ENCODE peak calls at places on chromosome 7, in four cellular contexts. M, F, R and C are unnamed samples.

GRCh38 chr7:129492406-129492805 is 9.9 kb upstream of the SMKR1 start:
- DNase-seq in M (no peak), R (no peak), F (no peak), C (no peak)

GRCh38 chr7:31202801-31203200 is 137.7 kb downstream of the NEUROD6 start:
- DNase-seq in R (no peak), F (no peak), M (no peak), C (no peak)

GRCh38 chr7:50119815-50120637 is 27.0 kb upstream of the ZPBP start:
- DNase-seq in M (peak), R (no peak), F (peak), C (no peak)

GRCh38 chr7:38398725-38399321 is 125.4 kb upstream of the TARP start:
- DNase-seq in M (peak), R (no peak), F (peak), C (peak)

GRCh38 chr7:121003986-121004685 is 15.6 kb downstream of the CPED1 start:
- DNase-seq in M (no peak), R (no peak), F (no peak), C (no peak)

GRCh38 chr7:24851791-24852190 is 94.5 kb upstream of the GSDME start:
- DNase-seq in R (no peak), M (peak), F (no peak), C (peak)

GRCh38 chr7:134018321-134018720 is 108.8 kb upstream of the LRGUK start:
- DNase-seq in M (no peak), F (no peak), R (no peak), C (no peak)

GRCh38 chr7:1586126-1586826 is 16.4 kb upstream of the PSMG3 start:
- DNase-seq in F (peak), M (no peak), R (no peak), C (no peak)

GRCh38 chr7:140719711-140720110 is 23.2 kb downstream of the NDUFB2 start:
- DNase-seq in R (peak), F (no peak), M (no peak), C (peak)

GRCh38 chr7:28840515-28841125 is 117.5 kb downstream of the TRIL start:
- DNase-seq in M (no peak), F (no peak), R (no peak), C (no peak)

GRCh38 chr7:5776894-5777645 is 4.4 kb downstream of the RNF216 start:
- DNase-seq in F (no peak), R (no peak), M (no peak), C (no peak)

GRCh38 chr7:11221931-11222330 is 248.3 kb downstream of the PHF14 start:
- DNase-seq in R (no peak), F (no peak), M (no peak), C (no peak)

GRCh38 chr7:146659732-146660131 is 543.1 kb downstream of the CNTNAP2 start:
- DNase-seq in M (no peak), F (no peak), R (no peak), C (no peak)

GRCh38 chr7:141072548-141073172 is 1.2 kb upstream of the TMEM178B start:
- DNase-seq in M (no peak), F (no peak), R (no peak), C (peak)

GRCh38 chr7:11540271-11540761 is 291.7 kb downstream of the THSD7A start:
- DNase-seq in M (no peak), R (no peak), F (no peak), C (no peak)

GRCh38 chr7:35019801-35020200 is 17.5 kb downstream of the DPY19L1 start:
- DNase-seq in F (no peak), R (no peak), M (no peak), C (no peak)

GRCh38 chr7:48118041-48118440 is 29.0 kb downstream of the UPP1 start:
- DNase-seq in F (no peak), R (no peak), M (no peak), C (no peak)

GRCh38 chr7:134431805-134432204 is 27.1 kb downstream of the AKR1B1 start:
- DNase-seq in R (no peak), M (peak), F (no peak), C (no peak)

GRCh38 chr7:137981175-137981574 is 20.7 kb downstream of the CREB3L2 start:
- DNase-seq in M (no peak), R (no peak), F (no peak), C (no peak)

GRCh38 chr7:41003031-41003925 is 699.6 kb downstream of the INHBA start:
- DNase-seq in M (peak), R (peak), F (peak), C (peak)

GRCh38 chr7:36227223-36227622 is 74.2 kb downstream of the EEPD1 start:
- DNase-seq in F (no peak), R (no peak), M (no peak), C (peak)

GRCh38 chr7:23491502-23491901 is 21.2 kb upstream of the IGF2BP3 start:
- DNase-seq in R (no peak), F (no peak), M (no peak), C (no peak)

GRCh38 chr7:158415316-158415715 is 172.3 kb downstream of the PTPRN2 start:
- DNase-seq in F (no peak), M (no peak), R (no peak), C (no peak)

GRCh38 chr7:82234457-82235049 is 209.0 kb downstream of the CACNA2D1 start:
- DNase-seq in F (no peak), R (no peak), M (peak), C (peak)

GRCh38 chr7:33157311-33157710 is 27.9 kb downstream of the BBS9 start:
- DNase-seq in M (no peak), R (no peak), F (no peak), C (peak)

GRCh38 chr7:99008921-99009530 is 130.7 kb downstream of the TRRAP start:
- DNase-seq in F (no peak), M (no peak), R (no peak), C (no peak)

GRCh38 chr7:1850976-1851571 is 181.0 kb downstream of the ELFN1 start:
- DNase-seq in M (no peak), F (no peak), R (no peak), C (no peak)

GRCh38 chr7:94507462-94507861 is 2.1 kb upstream of the CASD1 start:
- DNase-seq in F (no peak), M (peak), R (no peak), C (no peak)

GRCh38 chr7:229184-229964 is 37.0 kb downstream of the FAM20C start:
- DNase-seq in F (no peak), M (no peak), R (no peak), C (peak)

GRCh38 chr7:43878867-43879266 is 9.6 kb upstream of the MRPS24 start:
- DNase-seq in R (no peak), F (no peak), M (no peak), C (peak)

GRCh38 chr7:46886669-46887374 is 695.1 kb downstream of the TNS3 start:
- DNase-seq in F (no peak), R (no peak), M (no peak), C (no peak)

GRCh38 chr7:31642681-31643115 is 44.3 kb upstream of the PPP1R17 start:
- DNase-seq in M (no peak), F (no peak), R (no peak), C (no peak)

GRCh38 chr7:26538683-26539082 is 247.0 kb downstream of the SNX10 start:
- DNase-seq in R (no peak), M (no peak), F (no peak), C (no peak)

GRCh38 chr7:92404170-92404614 is 43.1 kb upstream of the GATAD1 start:
- DNase-seq in F (no peak), M (no peak), R (no peak), C (no peak)

GRCh38 chr7:57415730-57416129 is 34.2 kb upstream of the ZNF716 start:
- DNase-seq in R (no peak), F (no peak), M (no peak), C (no peak)

GRCh38 chr7:34011017-34011680 is 105.8 kb downstream of the BMPER start:
- DNase-seq in M (no peak), F (no peak), R (no peak), C (peak)

GRCh38 chr7:22364910-22365309 is 8.0 kb upstream of the RAPGEF5 start:
- DNase-seq in R (no peak), F (no peak), M (no peak), C (no peak)

GRCh38 chr7:90180649-90181048 is 26.4 kb downstream of the STEAP1 start:
- DNase-seq in M (peak), R (no peak), F (no peak), C (no peak)

GRCh38 chr7:2645274-2645868 is 13.6 kb downstream of the TTYH3 start:
- DNase-seq in M (no peak), R (no peak), F (no peak), C (no peak)

GRCh38 chr7:70578131-70578530 is 553.8 kb upstream of the GALNT17 start:
- DNase-seq in F (no peak), R (no peak), M (no peak), C (no peak)

GRCh38 chr7:95684037-95684436 is 87.7 kb upstream of the PDK4 start:
- DNase-seq in F (no peak), M (peak), R (no peak), C (peak)
- TF ChIP-seq CEBPB in F (no peak), M (no peak), R (no peak), C (no peak)

DNA sequence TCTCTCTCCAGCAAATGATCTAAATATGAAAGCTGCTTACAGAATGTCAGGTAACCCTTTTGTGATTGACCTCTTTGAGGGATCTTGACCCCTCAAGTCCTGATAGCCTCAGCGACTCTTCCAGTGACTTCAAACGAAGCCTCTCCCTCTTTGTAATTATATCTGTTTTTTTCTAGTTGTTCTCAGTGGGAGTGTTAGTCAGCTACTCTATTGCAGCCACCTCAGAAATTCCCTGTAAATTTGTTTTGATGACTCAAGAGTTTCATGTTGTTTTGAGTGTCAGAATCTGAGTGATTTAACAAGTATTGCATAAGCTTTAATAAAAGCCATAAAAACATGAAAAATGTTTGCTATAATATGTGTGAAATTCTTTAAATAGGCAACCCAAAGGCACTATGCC is 94.2 kb upstream of the SEMA3C start:
- DNase-seq in R (no peak), M (no peak), F (no peak), C (peak)
- TF ChIP-seq MXI1 in R (no peak), M (no peak), F (no peak), C (no peak)

DNA sequence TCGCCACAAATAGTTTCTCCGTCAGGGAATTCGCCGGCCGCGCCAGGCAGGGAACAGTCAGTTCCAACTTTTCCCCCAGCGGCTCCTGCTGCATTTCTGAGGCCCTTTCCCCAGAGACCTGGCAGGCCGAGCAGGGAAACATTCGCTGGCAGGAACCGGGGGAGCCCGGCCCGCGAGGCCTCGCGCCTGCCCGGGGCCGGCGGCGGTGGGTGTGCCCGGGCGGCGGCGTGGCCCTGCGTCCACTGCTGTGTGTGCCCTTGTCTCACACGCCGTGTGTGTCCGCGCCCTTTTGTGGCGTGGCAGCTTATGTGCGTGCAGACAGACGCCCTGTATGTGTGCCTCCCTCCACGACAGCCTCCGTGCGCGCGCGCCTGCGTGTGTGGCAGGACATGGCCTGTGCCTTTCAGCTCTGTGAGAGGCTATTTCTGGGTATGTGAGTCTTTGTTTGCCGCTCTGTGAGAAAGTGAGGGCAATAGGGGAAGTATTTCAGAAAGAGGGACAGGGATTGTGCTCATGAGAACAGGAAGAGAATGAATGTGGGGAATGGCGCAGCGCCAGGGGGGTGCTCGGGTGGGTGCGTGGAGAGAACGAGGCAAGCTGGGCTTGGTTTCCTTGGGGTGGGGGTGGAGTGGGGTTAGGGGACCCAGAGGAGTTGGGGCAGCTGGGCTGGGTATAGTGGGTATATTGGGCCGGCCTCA is 689 bp upstream of the SMARCD3 start:
- DNase-seq in R (no peak), F (no peak), M (no peak), C (peak)
- TF ChIP-seq CEBPB in R (no peak), F (no peak), M (no peak), C (no peak)

GRCh38 chr7:55361560-55361959 is 3.6 kb upstream of the LANCL2 start:
- DNase-seq in F (no peak), R (no peak), M (no peak), C (no peak)

GRCh38 chr7:55365103-55365679 is at the start of gene LANCL2:
- DNase-seq in M (no peak), R (no peak), F (peak), C (peak)

GRCh38 chr7:55362927-55363326 is 2.2 kb upstream of the LANCL2 start:
- DNase-seq in M (no peak), F (no peak), R (no peak), C (no peak)

GRCh38 chr7:55363386-55364170 is 1.6 kb upstream of the LANCL2 start:
- DNase-seq in R (no peak), M (no peak), F (no peak), C (no peak)

GRCh38 chr7:55360486-55360885 is 4.7 kb upstream of the LANCL2 start:
- DNase-seq in F (no peak), M (no peak), R (no peak), C (no peak)
- TF ChIP-seq MXI1 in F (no peak), M (no peak), R (no peak), C (no peak)

DNA sequence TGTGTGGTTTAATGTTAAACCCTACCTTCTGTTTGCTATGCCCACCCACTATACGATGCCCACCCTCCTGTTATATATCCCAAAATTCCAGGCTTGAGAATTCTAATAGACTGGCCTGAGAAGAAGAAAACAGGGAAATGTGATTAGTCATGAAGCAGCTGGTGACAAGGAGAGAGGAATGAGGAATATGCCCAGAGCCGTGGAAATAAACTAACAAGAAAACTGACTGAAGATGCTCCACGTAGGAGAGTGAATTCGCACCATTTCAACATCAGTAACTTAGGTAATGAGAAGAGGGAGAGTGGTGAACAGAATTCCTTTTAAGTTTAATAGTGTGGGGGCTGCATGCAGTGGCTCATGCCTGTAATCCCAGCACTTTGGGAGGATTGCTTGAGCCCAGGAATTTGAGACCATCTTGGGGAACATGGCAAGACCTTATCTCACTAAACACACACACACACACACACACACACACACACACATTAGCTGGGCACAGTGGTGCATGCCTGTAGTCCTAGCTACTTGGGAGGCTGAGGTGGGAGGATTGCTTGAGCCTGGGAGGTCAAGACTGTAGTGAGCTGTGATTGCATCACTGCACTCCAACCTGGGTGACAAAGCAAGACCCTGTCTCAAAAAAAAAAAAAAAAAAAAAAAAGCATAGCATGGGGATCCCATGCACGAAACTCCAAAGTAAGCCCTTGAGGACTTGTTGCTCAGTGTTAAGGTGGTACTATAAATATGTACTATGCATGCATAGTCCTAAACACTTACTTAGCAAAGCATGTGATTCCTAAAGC is 16.1 kb upstream of the SYPL1 start:
- DNase-seq in R (no peak), M (no peak), F (no peak), C (peak)
- TF ChIP-seq CEBPB in R (no peak), M (no peak), F (peak), C (no peak)

GRCh38 chr7:151173386-151174245 is 6.1 kb upstream of the GBX1 start:
- DNase-seq in M (no peak), R (no peak), F (no peak), C (no peak)

GRCh38 chr7:151175793-151176311 is 8.4 kb upstream of the GBX1 start:
- DNase-seq in R (no peak), M (no peak), F (no peak), C (no peak)

GRCh38 chr7:151172273-151173141 is 5.0 kb upstream of the GBX1 start:
- DNase-seq in M (peak), R (no peak), F (peak), C (peak)

GRCh38 chr7:151175047-151175792 is 7.7 kb upstream of the GBX1 start:
- DNase-seq in R (no peak), M (no peak), F (no peak), C (no peak)

DNA sequence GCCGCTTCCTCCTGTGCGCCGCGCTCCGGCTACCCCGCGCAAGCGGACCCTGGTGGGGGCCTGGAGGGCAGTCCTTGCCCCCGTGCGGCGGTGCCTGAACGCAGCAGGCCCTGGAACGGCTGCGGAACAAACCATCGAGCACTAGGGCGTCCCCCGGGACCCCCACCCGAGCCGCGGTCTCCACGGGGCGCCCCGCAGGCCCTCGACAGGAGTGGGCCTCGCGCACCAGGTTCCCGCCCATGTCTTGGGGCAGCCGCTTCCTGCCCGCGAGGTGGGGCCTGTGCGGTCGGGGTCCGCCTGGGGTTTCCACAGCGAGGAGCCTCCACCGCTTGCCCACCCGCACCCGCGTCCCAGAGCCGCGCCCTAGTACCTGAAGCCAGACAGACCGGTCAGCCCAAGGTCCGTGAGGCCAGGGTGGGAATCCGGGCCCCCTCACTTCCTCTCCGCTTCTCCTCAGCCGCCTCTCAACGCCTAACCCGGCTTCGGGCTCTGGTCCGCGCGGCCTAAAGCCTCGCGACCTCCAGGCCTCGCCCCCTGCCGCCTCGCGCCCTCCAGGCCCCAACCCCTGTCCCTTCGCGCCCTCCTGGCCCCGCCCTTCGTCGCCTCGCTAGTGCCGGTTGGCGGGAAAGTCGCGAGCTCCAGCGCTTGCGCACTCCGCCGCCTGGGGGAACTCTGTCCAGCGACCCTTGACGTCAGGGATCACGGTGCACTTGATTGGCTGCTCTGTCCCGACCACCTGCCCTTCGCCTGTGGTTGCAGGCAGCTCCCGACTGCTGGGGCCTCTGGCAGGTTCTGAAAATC is 7.0 kb upstream of the GBX1 start:
- DNase-seq in R (no peak), M (no peak), F (no peak), C (peak)
- TF ChIP-seq MXI1 in R (no peak), M (no peak), F (no peak), C (no peak)